ENCODE peak calls at places on chromosomes 6 and 20, in six cellular contexts. U is fibroblast of lung, T is heart left ventricle, Y is colonic mucosa, V is RWPE2, G is left ventricle myocardium inferior. S is an unnamed sample. For H3K27me3 and H3K9me3, the result is how much of the 10 kb centered on the place peaks cover.

GRCh38 chr20:62498874-62499273 is 23.1 kb upstream of the GATA5 start:
- DNase-seq in G (no peak), U (no peak), Y (no peak), V (no peak), T (no peak), S (no peak)

GRCh38 chr20:8877294-8877693 is 191.6 kb upstream of the PLCB4 start:
- DNase-seq in V (no peak), Y (no peak), T (no peak), G (no peak), U (no peak), S (no peak)

GRCh38 chr6:153208706-153209105 is 77.6 kb upstream of the RGS17 start:
- DNase-seq in Y (no peak), V (no peak), T (peak), G (peak), U (no peak), S (no peak)

GRCh38 chr6:44943541-44943940 is 384.6 kb upstream of the RUNX2 start:
- DNase-seq in T (no peak), Y (no peak), U (no peak), G (no peak), V (no peak), S (no peak)

GRCh38 chr6:105902401-105903031 is 183.6 kb upstream of the PRDM1 start:
- DNase-seq in Y (no peak), U (no peak), V (no peak), T (no peak), G (no peak), S (no peak)

GRCh38 chr6:18215436-18215835 is 48.9 kb downstream of the DEK start:
- DNase-seq in T (no peak), Y (no peak), V (no peak), U (no peak), G (no peak), S (no peak)

GRCh38 chr6:6466967-6467761 is 121.4 kb upstream of the LY86 start:
- DNase-seq in T (no peak), Y (no peak), U (no peak), G (no peak), V (peak), S (no peak)

GRCh38 chr6:112640895-112641294 is 293.8 kb downstream of the RFPL4B start:
- DNase-seq in U (peak), V (no peak), Y (no peak), G (no peak), T (no peak), S (no peak)

GRCh38 chr6:138291849-138292181 is 73.5 kb upstream of the PBOV1 start:
- DNase-seq in U (no peak), Y (no peak), V (no peak), G (no peak), T (no peak), S (no peak)

GRCh38 chr6:11770546-11771466 is 7.8 kb downstream of the ADTRP start:
- DNase-seq in V (peak), U (peak), Y (peak), T (peak), G (peak), S (no peak)

GRCh38 chr6:158206740-158207451 is 38.7 kb downstream of the GTF2H5 start:
- DNase-seq in U (no peak), Y (no peak), G (no peak), V (no peak), T (no peak), S (no peak)

GRCh38 chr6:41266555-41266954 is 19.9 kb downstream of the TREM1 start:
- DNase-seq in U (no peak), G (no peak), V (no peak), Y (no peak), T (no peak), S (no peak)

GRCh38 chr6:157034433-157035230 is 257.5 kb downstream of the ARID1B start:
- DNase-seq in U (peak), G (no peak), V (no peak), T (no peak), Y (no peak), S (no peak)

GRCh38 chr20:19903168-19903676 is 113.9 kb upstream of the NAA20 start:
- DNase-seq in Y (peak), T (peak), G (no peak), U (peak), V (no peak), S (no peak)
- TF ChIP-seq CTCF in Y (no peak), T (peak), G (peak), U (peak), V (peak), S (no peak)

DNA sequence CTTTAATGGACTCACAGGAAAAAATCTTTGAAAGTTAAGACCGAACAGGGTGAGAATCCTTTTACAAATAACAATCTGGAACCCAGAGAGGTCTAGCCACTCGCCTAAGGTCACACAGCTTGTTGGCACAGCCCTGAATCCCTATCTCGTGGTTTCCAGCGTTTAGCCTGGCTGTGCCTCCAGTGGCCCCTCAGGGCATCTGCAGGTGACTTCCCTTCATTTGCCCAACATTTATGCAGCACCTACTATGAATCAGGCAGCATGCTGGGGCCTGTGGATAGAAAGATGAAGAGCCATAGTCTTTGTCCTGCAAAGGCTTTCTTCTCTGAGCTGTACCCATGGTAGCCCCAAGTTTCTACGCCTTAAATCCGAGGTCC is 2.6 kb upstream of the NR2E1 start:
- DNase-seq in T (no peak), V (no peak), G (no peak), Y (no peak), U (no peak), S (no peak)
- H3K27me3 ChIP-seq in T (half or more), V (half or more), G (half or more), Y (half or more), U (half or more), S (half or more)

GRCh38 chr20:16132399-16132798 is 440.8 kb downstream of the KIF16B start:
- DNase-seq in V (no peak), U (no peak), G (no peak), T (no peak), Y (no peak), S (no peak)
- H3K9me3 ChIP-seq in V (under half), U (under half), G (under half), T (under half), Y (under half), S (under half)

GRCh38 chr6:90610291-90610670 is 23.4 kb upstream of the MAP3K7 start:
- DNase-seq in V (no peak), T (no peak), U (peak), Y (no peak), G (no peak), S (no peak)

GRCh38 chr6:90604546-90604945 is 17.7 kb upstream of the MAP3K7 start:
- DNase-seq in U (no peak), T (no peak), V (no peak), Y (no peak), G (no peak), S (no peak)

GRCh38 chr6:90611543-90611864 is 24.6 kb upstream of the MAP3K7 start:
- DNase-seq in U (peak), G (no peak), Y (no peak), V (no peak), T (no peak), S (no peak)

GRCh38 chr6:90610671-90611542 is 24.0 kb upstream of the MAP3K7 start:
- DNase-seq in G (peak), V (peak), T (peak), Y (no peak), U (peak), S (no peak)

DNA sequence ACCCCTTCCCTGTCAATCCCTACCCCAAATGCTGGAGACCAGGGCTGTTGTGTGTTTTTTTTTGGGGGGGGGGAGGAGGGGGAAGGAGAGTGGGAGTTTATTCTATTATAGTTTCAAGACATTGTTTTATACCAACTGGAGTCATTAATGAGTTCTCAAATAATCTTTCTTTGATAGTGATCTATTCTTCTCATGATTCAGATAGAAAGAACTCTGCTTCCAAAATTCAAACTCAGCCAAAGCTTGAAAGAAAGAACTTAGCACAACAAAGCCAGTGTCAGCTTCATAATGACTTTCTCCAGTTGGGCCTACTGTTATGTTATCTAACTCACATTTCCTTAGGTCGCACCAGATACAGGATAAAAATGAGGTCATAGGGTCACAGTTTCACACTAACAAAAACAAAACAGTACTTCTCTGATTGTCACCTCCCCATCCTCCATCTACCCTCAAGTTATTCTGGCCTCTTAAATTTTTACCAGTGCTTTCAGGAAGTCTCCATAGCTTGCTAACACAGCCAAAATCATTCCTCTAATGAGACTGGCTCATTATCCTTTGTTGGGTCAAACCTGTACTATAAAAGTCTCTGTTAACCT is 19.0 kb upstream of the MAP3K7 start:
- DNase-seq in U (no peak), G (no peak), V (no peak), Y (no peak), T (no peak), S (no peak)
- TF ChIP-seq CTCF in U (no peak), G (no peak), V (no peak), Y (no peak), T (no peak), S (no peak)

DNA sequence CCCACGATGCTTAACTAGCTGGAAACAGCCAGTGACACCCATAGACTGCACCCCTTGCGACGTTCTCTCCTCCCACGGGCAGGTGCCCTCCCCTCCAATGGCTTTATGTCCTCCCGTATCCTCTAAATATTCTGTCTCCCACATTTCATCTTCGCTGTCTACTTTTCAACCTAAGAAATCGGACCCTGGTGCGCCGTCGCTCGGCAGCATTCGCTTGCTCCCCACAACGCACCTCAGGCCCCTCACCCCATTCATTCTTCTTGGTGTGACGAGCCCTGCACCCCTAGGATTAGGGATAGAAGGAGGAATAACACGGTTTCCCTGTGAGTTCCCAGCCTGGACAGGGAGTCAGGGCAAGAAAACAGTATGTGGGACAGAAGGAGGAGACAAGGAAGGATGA is 74.3 kb upstream of the FOXQ1 start:
- DNase-seq in T (no peak), G (no peak), V (no peak), U (no peak), Y (no peak), S (no peak)
- H3K27me3 ChIP-seq in T (under half), G (half or more), V (under half), U (under half), Y (under half), S (under half)

S was measured in CD4-positive, alpha-beta T cell.